ENCODE peak calls at places on chromosomes 7 and 10, in six cellular contexts. B is left ventricle myocardium superior, I is colonic mucosa, C is A549, H is GM10248, R is kidney. X is an unnamed sample.

GRCh38 chr7:102097601-102098161 is 189.0 kb upstream of the SH2B2 start:
- DNase-seq in B (no peak), I (peak), C (no peak), H (no peak), R (no peak), X (no peak)

GRCh38 chr7:98514211-98515150 is 102.6 kb upstream of the NPTX2 start:
- DNase-seq in B (no peak), I (no peak), C (no peak), H (no peak), R (no peak), X (no peak)

GRCh38 chr10:85611093-85611740 is 755.4 kb downstream of the GRID1 start:
- DNase-seq in B (no peak), I (no peak), C (no peak), H (no peak), R (no peak), X (no peak)

GRCh38 chr10:42952358-42952757 is 124.5 kb upstream of the RET start:
- DNase-seq in B (peak), I (peak), C (no peak), H (no peak), R (peak), X (peak)

GRCh38 chr7:85065888-85066485 is 120.9 kb downstream of the SEMA3D start:
- DNase-seq in B (no peak), I (no peak), C (no peak), H (no peak), R (no peak), X (no peak)

GRCh38 chr10:62635127-62635526 is 169.4 kb upstream of the ADO start:
- DNase-seq in B (no peak), I (no peak), C (no peak), H (no peak), R (no peak), X (no peak)

GRCh38 chr7:103539875-103540274 is 93.9 kb upstream of the SLC26A5 start:
- DNase-seq in B (no peak), I (no peak), C (no peak), H (no peak), R (no peak), X (no peak)

GRCh38 chr10:99788598-99789259 is 6.3 kb downstream of the ABCC2 start:
- DNase-seq in B (no peak), I (peak), C (no peak), H (no peak), R (no peak), X (no peak)

GRCh38 chr10:58854811-58855210 is 321.6 kb upstream of the PHYHIPL start:
- DNase-seq in B (no peak), I (no peak), C (no peak), H (no peak), R (no peak), X (no peak)

GRCh38 chr7:45267262-45267661 is 109.7 kb downstream of the RAMP3 start:
- DNase-seq in B (no peak), I (no peak), C (no peak), H (no peak), R (no peak), X (no peak)

GRCh38 chr10:49187950-49188761 is at the start of gene TMEM273:
- DNase-seq in B (peak), I (peak), C (no peak), H (peak), R (peak), X (peak)

GRCh38 chr7:24715661-24716479 is 41.4 kb downstream of the GSDME start:
- DNase-seq in B (no peak), I (no peak), C (peak), H (peak), R (no peak), X (no peak)

GRCh38 chr7:11716185-11716584 is 115.8 kb downstream of the THSD7A start:
- DNase-seq in B (peak), I (no peak), C (no peak), H (no peak), R (peak), X (no peak)

GRCh38 chr10:28883741-28884443 is 206.6 kb downstream of the BAMBI start:
- DNase-seq in B (no peak), I (no peak), C (peak), H (no peak), R (no peak), X (no peak)

GRCh38 chr10:17586741-17587720 is 30.1 kb downstream of the HACD1 start:
- DNase-seq in B (no peak), I (no peak), C (no peak), H (no peak), R (no peak), X (no peak)

GRCh38 chr10:72011016-72011415 is 46.8 kb downstream of the CHST3 start:
- DNase-seq in B (no peak), I (no peak), C (no peak), H (no peak), R (no peak), X (no peak)

GRCh38 chr7:142303650-142304049 is 45.8 kb upstream of the PRSS58 start:
- DNase-seq in B (no peak), I (no peak), C (no peak), H (no peak), R (no peak), X (no peak)

GRCh38 chr7:7136423-7136822 is 45.9 kb upstream of the C1GALT1 start:
- DNase-seq in B (no peak), I (no peak), C (no peak), H (no peak), R (no peak), X (no peak)

GRCh38 chr7:45701701-45702460 is 127.7 kb downstream of the ADCY1 start:
- DNase-seq in B (no peak), I (no peak), C (no peak), H (no peak), R (no peak), X (no peak)

GRCh38 chr7:1733206-1733907 is 63.3 kb downstream of the ELFN1 start:
- DNase-seq in B (peak), I (no peak), C (no peak), H (no peak), R (no peak), X (no peak)

GRCh38 chr7:14950013-14950412 is 47.5 kb upstream of the DGKB start:
- DNase-seq in B (no peak), I (no peak), C (no peak), H (no peak), R (no peak), X (no peak)

GRCh38 chr10:100502926-100503480 is 16.7 kb downstream of the SEC31B start:
- DNase-seq in B (no peak), I (no peak), C (no peak), H (no peak), R (no peak), X (no peak)

GRCh38 chr10:104580321-104580720 is 60.8 kb upstream of the SORCS3 start:
- DNase-seq in B (no peak), I (no peak), C (no peak), H (no peak), R (no peak), X (no peak)

GRCh38 chr10:29412452-29413004 is 123.7 kb downstream of the LYZL1 start:
- DNase-seq in B (no peak), I (no peak), C (no peak), H (no peak), R (no peak), X (no peak)

GRCh38 chr7:101100858-101101847 is 15.9 kb downstream of the TRIM56 start:
- DNase-seq in B (peak), I (no peak), C (no peak), H (no peak), R (no peak), X (no peak)

GRCh38 chr7:77760809-77761453 is 37.3 kb downstream of the TMEM60 start:
- DNase-seq in B (no peak), I (no peak), C (no peak), H (no peak), R (no peak), X (no peak)

GRCh38 chr10:104308439-104308903 is 29.8 kb downstream of the ITPRIP start:
- DNase-seq in B (no peak), I (no peak), C (no peak), H (peak), R (no peak), X (no peak)

GRCh38 chr7:29647020-29647654 is 83.5 kb downstream of the PRR15 start:
- DNase-seq in B (no peak), I (no peak), C (no peak), H (no peak), R (no peak), X (no peak)

GRCh38 chr7:155824195-155824915 is 12.1 kb upstream of the SHH start:
- DNase-seq in B (peak), I (peak), C (no peak), H (no peak), R (no peak), X (no peak)

GRCh38 chr10:62079885-62080559 is 178.5 kb downstream of the ARID5B start:
- DNase-seq in B (no peak), I (no peak), C (no peak), H (peak), R (no peak), X (no peak)

GRCh38 chr7:22586806-22587180 is 86.8 kb upstream of the STEAP1B start:
- DNase-seq in B (no peak), I (no peak), C (no peak), H (no peak), R (no peak), X (no peak)

GRCh38 chr7:15016726-15017125 is 114.2 kb upstream of the DGKB start:
- DNase-seq in B (no peak), I (no peak), C (no peak), H (no peak), R (no peak), X (no peak)

X was measured in psoas muscle.